ENCODE peak calls at places on chromosomes 7 and 10, in nine cellular contexts. One of them, this sample, is unnamed.

GRCh38 chr10:71433116-71433982 is 36.6 kb downstream of the CDH23 start:
- DNase-seq in H7: peak; percentile 16
- DNase-seq in iPS DF 6.9: no peak
- DNase-seq in IMR-90: no peak
- DNase-seq in ovary: no peak
- DNase-seq in body of pancreas: no peak
- DNase-seq in esophagus squamous epithelium: no peak
- DNase-seq in heart right ventricle: no peak
- DNase-seq in tibial nerve: no peak
- DNase-seq in this sample: peak; percentile 22

GRCh38 chr10:129982825-129983224 is 18.8 kb upstream of the EBF3 start:
- DNase-seq in H7: no peak
- DNase-seq in iPS DF 6.9: no peak
- DNase-seq in IMR-90: no peak
- DNase-seq in ovary: no peak
- DNase-seq in body of pancreas: no peak
- DNase-seq in esophagus squamous epithelium: no peak
- DNase-seq in heart right ventricle: no peak
- DNase-seq in tibial nerve: no peak
- DNase-seq in this sample: no peak

GRCh38 chr10:35631404-35631803 is 10.7 kb downstream of the FZD8 start:
- DNase-seq in H7: no peak
- DNase-seq in iPS DF 6.9: no peak
- DNase-seq in IMR-90: no peak
- DNase-seq in ovary: no peak
- DNase-seq in body of pancreas: no peak
- DNase-seq in esophagus squamous epithelium: no peak
- DNase-seq in heart right ventricle: no peak
- DNase-seq in tibial nerve: no peak
- DNase-seq in this sample: no peak

GRCh38 chr10:106711313-106711906 is 453.1 kb downstream of the SORCS1 start:
- DNase-seq in H7: peak; percentile 66
- DNase-seq in iPS DF 6.9: peak; percentile 33
- DNase-seq in IMR-90: no peak
- DNase-seq in ovary: no peak
- DNase-seq in body of pancreas: peak; percentile 46
- DNase-seq in esophagus squamous epithelium: no peak
- DNase-seq in heart right ventricle: peak; percentile 20
- DNase-seq in tibial nerve: peak; percentile 19
- DNase-seq in this sample: peak; percentile 58

GRCh38 chr7:99086532-99086931 is 57.4 kb downstream of the SMURF1 start:
- DNase-seq in H7: no peak
- DNase-seq in iPS DF 6.9: no peak
- DNase-seq in IMR-90: no peak
- DNase-seq in ovary: no peak
- DNase-seq in body of pancreas: no peak
- DNase-seq in esophagus squamous epithelium: no peak
- DNase-seq in heart right ventricle: no peak
- DNase-seq in tibial nerve: no peak
- DNase-seq in this sample: no peak

GRCh38 chr10:99548041-99548530 is 15.3 kb downstream of the NKX2-3 start:
- DNase-seq in H7: peak; percentile 74
- DNase-seq in iPS DF 6.9: no peak
- DNase-seq in IMR-90: peak; percentile 8
- DNase-seq in ovary: no peak
- DNase-seq in body of pancreas: no peak
- DNase-seq in esophagus squamous epithelium: no peak
- DNase-seq in heart right ventricle: no peak
- DNase-seq in tibial nerve: no peak
- DNase-seq in this sample: no peak

GRCh38 chr7:106484562-106484961 is 176.4 kb downstream of the CCDC71L start:
- DNase-seq in H7: no peak
- DNase-seq in iPS DF 6.9: no peak
- DNase-seq in IMR-90: peak; percentile 23
- DNase-seq in ovary: no peak
- DNase-seq in body of pancreas: peak; percentile 57
- DNase-seq in esophagus squamous epithelium: no peak
- DNase-seq in heart right ventricle: no peak
- DNase-seq in tibial nerve: no peak
- DNase-seq in this sample: no peak

GRCh38 chr7:101817031-101817929 is at the start of gene CUX1:
- DNase-seq in H7: peak; percentile 73
- DNase-seq in iPS DF 6.9: no peak
- DNase-seq in IMR-90: no peak
- DNase-seq in ovary: peak; percentile 60
- DNase-seq in body of pancreas: peak; percentile 46
- DNase-seq in esophagus squamous epithelium: no peak
- DNase-seq in heart right ventricle: peak; percentile 34
- DNase-seq in tibial nerve: no peak
- DNase-seq in this sample: peak; percentile 71

GRCh38 chr10:19499291-19499765 is 316.9 kb upstream of the PLXDC2 start:
- DNase-seq in H7: no peak
- DNase-seq in iPS DF 6.9: no peak
- DNase-seq in IMR-90: no peak
- DNase-seq in ovary: no peak
- DNase-seq in body of pancreas: no peak
- DNase-seq in esophagus squamous epithelium: no peak
- DNase-seq in heart right ventricle: no peak
- DNase-seq in tibial nerve: no peak
- DNase-seq in this sample: no peak

GRCh38 chr10:93173867-93174845 is 100.5 kb downstream of the CYP26A1 start:
- DNase-seq in H7: no peak
- DNase-seq in iPS DF 6.9: no peak
- DNase-seq in IMR-90: no peak
- DNase-seq in ovary: no peak
- DNase-seq in body of pancreas: no peak
- DNase-seq in esophagus squamous epithelium: no peak
- DNase-seq in heart right ventricle: no peak
- DNase-seq in tibial nerve: no peak
- DNase-seq in this sample: no peak
- H3K4me3 ChIP-seq in H7: no peak overlapping the region
- H3K4me3 ChIP-seq in iPS DF 6.9: no peak overlapping the region
- H3K4me3 ChIP-seq in IMR-90: no peak overlapping the region
- H3K4me3 ChIP-seq in ovary: no peak overlapping the region
- H3K4me3 ChIP-seq in body of pancreas: no peak overlapping the region
- H3K4me3 ChIP-seq in esophagus squamous epithelium: no peak overlapping the region
- H3K4me3 ChIP-seq in heart right ventricle: no peak overlapping the region
- H3K4me3 ChIP-seq in tibial nerve: no peak overlapping the region
- H3K4me3 ChIP-seq in this sample: no peak overlapping the region

GRCh38 chr10:33122014-33122788 is 164.2 kb upstream of the ITGB1 start:
- DNase-seq in H7: no peak
- DNase-seq in iPS DF 6.9: no peak
- DNase-seq in IMR-90: peak; percentile 94
- DNase-seq in ovary: no peak
- DNase-seq in body of pancreas: no peak
- DNase-seq in esophagus squamous epithelium: no peak
- DNase-seq in heart right ventricle: no peak
- DNase-seq in tibial nerve: no peak
- DNase-seq in this sample: no peak
- H3K4me3 ChIP-seq in H7: no peak overlapping the region
- H3K4me3 ChIP-seq in iPS DF 6.9: no peak overlapping the region
- H3K4me3 ChIP-seq in IMR-90: no peak overlapping the region
- H3K4me3 ChIP-seq in ovary: no peak overlapping the region
- H3K4me3 ChIP-seq in body of pancreas: no peak overlapping the region
- H3K4me3 ChIP-seq in esophagus squamous epithelium: no peak overlapping the region
- H3K4me3 ChIP-seq in heart right ventricle: no peak overlapping the region
- H3K4me3 ChIP-seq in tibial nerve: no peak overlapping the region
- H3K4me3 ChIP-seq in this sample: no peak overlapping the region

GRCh38 chr10:103540722-103541121 is 47.2 kb downstream of the NEURL1 start:
- DNase-seq in H7: peak; percentile 44
- DNase-seq in iPS DF 6.9: no peak
- DNase-seq in IMR-90: peak; percentile 13
- DNase-seq in ovary: no peak
- DNase-seq in body of pancreas: no peak
- DNase-seq in esophagus squamous epithelium: no peak
- DNase-seq in heart right ventricle: no peak
- DNase-seq in tibial nerve: no peak
- DNase-seq in this sample: no peak

GRCh38 chr10:103545366-103545765 is 51.9 kb downstream of the NEURL1 start:
- DNase-seq in H7: no peak
- DNase-seq in iPS DF 6.9: no peak
- DNase-seq in IMR-90: no peak
- DNase-seq in ovary: no peak
- DNase-seq in body of pancreas: peak; percentile 33
- DNase-seq in esophagus squamous epithelium: no peak
- DNase-seq in heart right ventricle: no peak
- DNase-seq in tibial nerve: no peak
- DNase-seq in this sample: no peak

GRCh38 chr10:103544657-103545310 is 51.3 kb downstream of the NEURL1 start:
- DNase-seq in H7: peak; percentile 31
- DNase-seq in iPS DF 6.9: no peak
- DNase-seq in IMR-90: no peak
- DNase-seq in ovary: no peak
- DNase-seq in body of pancreas: no peak
- DNase-seq in esophagus squamous epithelium: no peak
- DNase-seq in heart right ventricle: no peak
- DNase-seq in tibial nerve: no peak
- DNase-seq in this sample: peak; percentile 14

GRCh38 chr10:103543617-103544525 is 50.4 kb downstream of the NEURL1 start:
- DNase-seq in H7: peak; percentile 19
- DNase-seq in iPS DF 6.9: no peak
- DNase-seq in IMR-90: no peak
- DNase-seq in ovary: no peak
- DNase-seq in body of pancreas: no peak
- DNase-seq in esophagus squamous epithelium: no peak
- DNase-seq in heart right ventricle: no peak
- DNase-seq in tibial nerve: no peak
- DNase-seq in this sample: peak; percentile 37

DNA sequence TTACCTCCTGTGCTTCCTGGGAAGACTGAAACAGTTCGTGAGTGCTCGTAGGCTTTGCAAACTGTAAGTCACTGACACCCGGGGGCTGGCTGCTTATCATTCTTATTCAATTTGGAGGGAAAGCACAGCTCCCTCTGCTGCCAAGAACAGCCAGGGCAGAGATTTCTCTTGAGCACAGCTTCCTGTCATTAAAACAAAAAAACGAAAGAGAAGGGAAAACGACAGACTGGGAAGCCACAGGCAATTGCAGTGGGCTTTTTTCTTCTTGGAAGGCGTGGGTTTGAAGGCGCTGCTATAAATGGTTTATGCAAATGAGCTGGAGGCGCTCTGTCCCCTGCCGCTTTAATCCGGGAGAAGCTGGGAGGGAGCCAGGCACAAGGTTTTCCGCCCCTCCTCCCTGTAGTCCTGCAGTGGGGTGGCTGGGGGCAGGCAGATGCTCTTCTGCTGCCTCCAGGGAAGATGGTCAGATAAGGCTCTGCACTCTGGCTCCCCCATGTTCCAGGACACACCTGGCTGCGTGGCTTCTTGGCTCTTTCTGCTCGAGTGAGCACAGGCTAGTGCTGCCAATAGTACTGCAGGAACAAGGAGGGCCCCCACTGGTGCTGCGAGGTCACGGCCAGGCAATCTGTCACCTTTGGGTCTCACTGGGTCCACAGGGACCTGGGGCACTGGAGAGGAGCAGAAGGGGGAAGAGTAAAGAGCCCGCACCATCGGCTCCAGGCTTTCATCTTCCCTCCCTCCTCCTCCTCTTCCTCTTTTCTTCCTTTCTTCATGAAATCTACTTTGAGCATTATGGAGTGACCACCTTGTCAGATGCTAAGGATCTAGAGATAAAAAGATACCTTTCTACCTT is 49.5 kb downstream of the NEURL1 start:
- DNase-seq in H7: peak; percentile 84
- DNase-seq in iPS DF 6.9: peak; percentile 29
- DNase-seq in IMR-90: peak; percentile 49
- DNase-seq in ovary: no peak
- DNase-seq in body of pancreas: peak; percentile 54
- DNase-seq in esophagus squamous epithelium: no peak
- DNase-seq in heart right ventricle: no peak
- DNase-seq in tibial nerve: no peak
- DNase-seq in this sample: peak; percentile 75
- H3K4me3 ChIP-seq in H7: no peak overlapping the region
- H3K4me3 ChIP-seq in iPS DF 6.9: no peak overlapping the region
- H3K4me3 ChIP-seq in IMR-90: peak overlapping the region; percentile 39
- H3K4me3 ChIP-seq in ovary: peak overlapping the region; percentile 19
- H3K4me3 ChIP-seq in body of pancreas: no peak overlapping the region
- H3K4me3 ChIP-seq in esophagus squamous epithelium: no peak overlapping the region
- H3K4me3 ChIP-seq in heart right ventricle: peak overlapping the region; percentile 53
- H3K4me3 ChIP-seq in tibial nerve: peak overlapping the region; percentile 13
- H3K4me3 ChIP-seq in this sample: peak overlapping the region; percentile 10

GRCh38 chr7:1938788-1939433 is 268.8 kb downstream of the ELFN1 start:
- DNase-seq in H7: no peak
- DNase-seq in iPS DF 6.9: no peak
- DNase-seq in IMR-90: no peak
- DNase-seq in ovary: no peak
- DNase-seq in body of pancreas: no peak
- DNase-seq in esophagus squamous epithelium: no peak
- DNase-seq in heart right ventricle: peak; percentile 27
- DNase-seq in tibial nerve: no peak
- DNase-seq in this sample: no peak
- H3K4me3 ChIP-seq in H7: no peak overlapping the region
- H3K4me3 ChIP-seq in iPS DF 6.9: no peak overlapping the region
- H3K4me3 ChIP-seq in IMR-90: no peak overlapping the region
- H3K4me3 ChIP-seq in ovary: no peak overlapping the region
- H3K4me3 ChIP-seq in body of pancreas: no peak overlapping the region
- H3K4me3 ChIP-seq in esophagus squamous epithelium: no peak overlapping the region
- H3K4me3 ChIP-seq in heart right ventricle: no peak overlapping the region
- H3K4me3 ChIP-seq in tibial nerve: no peak overlapping the region
- H3K4me3 ChIP-seq in this sample: no peak overlapping the region